ENCODE peak calls at places on chromosomes 7 and 10, in six cellular contexts. C is WTC11, D is stomach, Q is colonic mucosa, Z is IMR-90, N is AG04450. U is an unnamed sample.
A peak's percentile ranks its signal among the peaks of the same experiment; 100 is the strongest.

GRCh38 chr10:79402625-79402946 is 42.8 kb downstream of the ZCCHC24 start:
- DNase-seq in Z (no peak), Q (no peak), C (no peak), N (no peak), D (no peak), U (no peak)

GRCh38 chr10:76764177-76764576 is 873.4 kb downstream of the KCNMA1 start:
- DNase-seq in C (no peak), Z (no peak), D (no peak), Q (no peak), N (no peak), U (no peak)

GRCh38 chr7:31408120-31408729 is 67.7 kb upstream of the NEUROD6 start:
- DNase-seq in D (no peak), Q (no peak), C (no peak), N (no peak), Z (peak; percentile 2), U (no peak)

GRCh38 chr7:106723398-106723797 is 62.4 kb upstream of the CCDC71L start:
- DNase-seq in N (no peak), Z (no peak), C (no peak), Q (no peak), D (no peak), U (no peak)

GRCh38 chr10:72426982-72427381 is 72.3 kb upstream of the DNAJB12 start:
- DNase-seq in N (no peak), C (peak; percentile 39), Z (no peak), D (no peak), Q (no peak), U (no peak)

GRCh38 chr10:92766451-92766850 is 76.7 kb downstream of the HHEX start:
- DNase-seq in Q (no peak), D (no peak), N (no peak), C (no peak), Z (no peak), U (no peak)

GRCh38 chr10:113062977-113063967 is 113.2 kb downstream of the TCF7L2 start:
- DNase-seq in D (no peak), N (no peak), C (peak; percentile 23), Z (peak; percentile 62), Q (no peak), U (no peak)

GRCh38 chr7:18257711-18258110 is 230.1 kb upstream of the PRPS1L1 start:
- DNase-seq in D (no peak), Z (peak; percentile 34), N (no peak), Q (no peak), C (no peak), U (no peak)

GRCh38 chr10:119616879-119617580 is 20.3 kb upstream of the TIAL1 start:
- DNase-seq in Q (no peak), D (no peak), C (peak; percentile 63), N (no peak), Z (no peak), U (no peak)

GRCh38 chr7:16433568-16434122 is 12.3 kb upstream of the CRPPA start:
- DNase-seq in N (no peak), C (no peak), Q (no peak), Z (no peak), D (no peak), U (no peak)

GRCh38 chr10:97905276-97905675 is 55.6 kb downstream of the GOLGA7B start:
- DNase-seq in C (no peak), Q (no peak), Z (no peak), D (no peak), N (no peak), U (no peak)

GRCh38 chr10:33385016-33385415 is 50.5 kb upstream of the NRP1 start:
- DNase-seq in D (no peak), N (no peak), C (no peak), Z (no peak), Q (no peak), U (no peak)

DNA sequence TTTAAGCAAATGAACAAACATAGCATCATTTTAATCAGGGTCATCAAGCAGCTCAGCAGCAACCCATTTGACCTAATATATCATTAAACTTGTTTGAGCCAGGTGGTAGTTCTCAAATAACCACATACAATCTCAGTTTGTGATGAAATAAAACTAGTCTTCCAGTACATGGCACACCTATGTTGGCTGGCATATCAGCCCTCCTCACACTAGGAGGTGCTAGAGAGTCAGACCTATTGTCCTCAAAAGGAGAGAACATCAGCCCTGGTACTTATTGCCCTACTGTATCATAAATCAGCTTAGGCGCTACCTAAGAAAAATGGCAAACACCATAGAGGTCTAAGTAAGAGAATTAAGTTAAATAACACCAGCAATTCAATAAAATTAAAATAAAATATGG is 81.7 kb downstream of the CABCOCO1 start:
- DNase-seq in C (peak; percentile 31), D (no peak), Q (peak; percentile 35), Z (no peak), N (no peak), U (no peak)
- TF ChIP-seq CTCF in C (no peak), D (no peak), Q (no peak), Z (no peak), N (peak; percentile 17), U (peak; percentile 3)

DNA sequence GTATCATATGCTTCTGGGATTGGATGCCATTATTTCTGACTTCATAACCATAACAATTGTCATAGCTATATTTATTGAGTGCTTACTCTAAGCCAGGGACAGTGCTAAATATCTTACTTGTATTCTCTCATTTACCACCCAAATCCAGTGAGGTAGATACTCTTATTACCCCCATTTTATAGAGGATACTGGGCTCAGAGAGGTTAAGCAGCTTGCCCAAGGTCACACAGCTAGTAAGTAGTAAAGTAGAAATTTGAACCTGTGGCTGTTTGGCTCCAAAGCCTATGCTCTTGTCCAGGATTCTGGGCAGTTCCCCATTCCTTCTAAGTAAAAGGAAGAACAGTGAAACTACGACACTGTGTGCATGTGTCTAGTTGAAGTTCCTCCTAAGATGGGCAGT is 56.5 kb downstream of the COL13A1 start:
- DNase-seq in Z (no peak), Q (no peak), C (no peak), D (no peak), N (no peak), U (no peak)
- TF ChIP-seq CTCF in Z (no peak), Q (no peak), C (no peak), D (no peak), N (no peak), U (no peak)

GRCh38 chr7:124996778-124997177 is 67.2 kb upstream of the POT1 start:
- DNase-seq in Q (no peak), C (no peak), D (no peak), Z (no peak), N (no peak), U (no peak)
- TF ChIP-seq CTCF in Q (no peak), C (no peak), D (no peak), Z (no peak), N (peak; percentile 29), U (peak; percentile 21)

DNA sequence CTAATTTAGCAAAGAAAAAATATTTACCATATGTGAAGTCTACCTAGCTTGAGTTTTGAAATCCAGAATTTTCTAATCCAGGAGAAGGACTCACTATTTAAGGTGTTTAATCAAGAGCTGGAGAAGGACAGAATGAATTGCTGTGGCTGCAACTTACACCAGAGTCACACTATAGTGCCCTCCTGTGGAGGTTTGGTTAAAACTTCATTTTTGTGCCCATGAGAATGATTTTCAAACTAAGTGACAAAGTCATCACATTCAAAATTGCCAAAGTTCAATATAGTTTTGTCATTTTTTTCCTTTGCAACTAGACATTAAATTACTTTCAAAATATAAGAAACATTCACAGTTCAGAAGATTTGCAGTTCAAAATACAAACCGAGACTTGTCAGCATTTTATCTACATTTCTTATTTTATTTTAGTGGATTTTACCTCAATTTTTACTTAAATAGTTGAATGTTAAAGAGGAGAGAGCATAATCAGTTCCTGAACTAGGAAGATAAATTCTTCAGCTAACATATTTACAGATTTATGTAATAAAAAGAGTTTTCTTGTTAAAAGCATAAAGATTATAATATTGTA is 70.7 kb downstream of the CABCOCO1 start:
- DNase-seq in N (peak; percentile 13), Z (peak; percentile 64), C (no peak), D (no peak), Q (no peak), U (no peak)
- TF ChIP-seq CTCF in N (peak; percentile 72), Z (peak; percentile 72), C (peak; percentile 23), D (peak; percentile 20), Q (peak; percentile 44), U (peak; percentile 69)

U was measured in D721Med.